ENCODE peak calls at places on chromosomes 16 and 17, in four cellular contexts. J, E, G and S are unnamed samples.
A peak's percentile ranks its signal among the peaks of the same experiment; 100 is the strongest.

GRCh38 chr17:47789611-47790520 is 31.7 kb downstream of the OSBPL7 start:
- DNase-seq in J (no peak), E (peak; percentile 34), G (peak; percentile 44), S (peak; percentile 55)

GRCh38 chr17:76504117-76504516 is 2.9 kb upstream of the RHBDF2 start:
- DNase-seq in E (no peak), G (no peak), J (no peak), S (no peak)

GRCh38 chr16:47861999-47862398 is 293.8 kb downstream of the ABCC12 start:
- DNase-seq in J (no peak), E (no peak), G (no peak), S (no peak)

GRCh38 chr17:29590979-29591736 is 1.7 kb upstream of the GIT1 start:
- DNase-seq in G (peak; percentile 63), J (no peak), E (peak; percentile 72), S (peak; percentile 65)

GRCh38 chr17:17823433-17824118 is 13.2 kb downstream of the SREBF1 start:
- DNase-seq in E (peak; percentile 64), G (peak; percentile 74), J (peak; percentile 83), S (peak; percentile 67)

GRCh38 chr17:45394913-45395568 is 37.6 kb downstream of the ARHGAP27 start:
- DNase-seq in J (peak; percentile 57), E (peak; percentile 85), G (peak; percentile 91), S (peak; percentile 90)

GRCh38 chr17:1532836-1533602 is 16.6 kb upstream of the INPP5K start:
- DNase-seq in E (no peak), J (no peak), G (peak; percentile 20), S (no peak)

GRCh38 chr17:40071720-40072480 is 9.1 kb downstream of the THRA start:
- DNase-seq in J (peak; percentile 84), E (peak; percentile 44), G (peak; percentile 62), S (no peak)

GRCh38 chr17:82242977-82243647 is 14.3 kb downstream of the SLC16A3 start:
- DNase-seq in J (peak; percentile 90), G (peak; percentile 91), E (peak; percentile 84), S (peak; percentile 89)

GRCh38 chr17:83181991-83182619 is 102.7 kb downstream of the METRNL start:
- DNase-seq in J (no peak), G (no peak), E (no peak), S (no peak)

GRCh38 chr16:85029413-85029794 is 1.8 kb downstream of the KIAA0513 start:
- DNase-seq in J (no peak), G (peak; percentile 26), E (peak; percentile 37), S (peak; percentile 69)

GRCh38 chr17:45230787-45231480 is 9.2 kb downstream of the FMNL1 start:
- DNase-seq in E (peak; percentile 64), J (no peak), G (peak; percentile 64), S (peak; percentile 56)

GRCh38 chr17:82452162-82452561 is 1.6 kb upstream of the CYBC1 start:
- DNase-seq in J (no peak), G (no peak), E (no peak), S (no peak)

GRCh38 chr16:13351651-13352217 is 450.3 kb downstream of the SHISA9 start:
- DNase-seq in E (no peak), G (no peak), J (no peak), S (no peak)

GRCh38 chr17:34371405-34371804 is 8.4 kb upstream of the CCL1 start:
- DNase-seq in J (no peak), E (no peak), G (no peak), S (no peak)

GRCh38 chr17:9324864-9325263 is 250.8 kb downstream of the STX8 start:
- DNase-seq in G (peak; percentile 25), E (peak; percentile 6), J (no peak), S (peak; percentile 33)

GRCh38 chr17:7280519-7281073 is 922 bp upstream of the SLC2A4 start:
- DNase-seq in J (peak; percentile 81), E (peak; percentile 82), G (peak; percentile 78), S (peak; percentile 75)

GRCh38 chr17:41563607-41564006 is 8.3 kb downstream of the KRT9 start:
- DNase-seq in G (no peak), E (no peak), J (no peak), S (no peak)

GRCh38 chr16:88302666-88303065 is 80.1 kb upstream of the ZNF469 start:
- DNase-seq in J (no peak), G (no peak), E (no peak), S (no peak)

GRCh38 chr17:38451840-38452529 is 23.7 kb downstream of the ARHGAP23 start:
- DNase-seq in J (no peak), G (peak; percentile 82), E (peak; percentile 83), S (peak; percentile 94)

GRCh38 chr16:7324306-7324705 is 8.3 kb upstream of the RBFOX1 start:
- DNase-seq in G (no peak), J (no peak), E (no peak), S (no peak)

GRCh38 chr16:54933281-54934150 is 2.9 kb downstream of the IRX5 start:
- DNase-seq in E (no peak), J (no peak), G (no peak), S (no peak)

GRCh38 chr17:18235743-18236256 is 10.4 kb downstream of the LLGL1 start:
- DNase-seq in E (peak; percentile 47), G (peak; percentile 44), J (no peak), S (peak; percentile 65)

GRCh38 chr16:12091569-12092346 is 115.2 kb downstream of the SNX29 start:
- DNase-seq in J (no peak), G (no peak), E (no peak), S (no peak)

GRCh38 chr17:29143894-29144293 is 36.3 kb downstream of the MYO18A start:
- DNase-seq in E (peak; percentile 32), J (no peak), G (no peak), S (no peak)

GRCh38 chr16:83913234-83913633 is 14.3 kb downstream of the MLYCD start:
- DNase-seq in G (peak; percentile 84), J (peak; percentile 39), E (no peak), S (no peak)

GRCh38 chr17:4899341-4900230 is at the start of gene C17orf107:
- DNase-seq in G (peak; percentile 72), E (peak; percentile 68), J (peak; percentile 78), S (peak; percentile 93)

GRCh38 chr17:10616502-10617119 is 40.5 kb downstream of the MYH3 start:
- DNase-seq in J (peak; percentile 77), G (peak; percentile 71), E (peak; percentile 81), S (peak; percentile 79)

GRCh38 chr17:17147821-17148220 is 58.3 kb downstream of the PLD6 start:
- DNase-seq in J (no peak), E (peak; percentile 36), G (peak; percentile 10), S (peak; percentile 88)

GRCh38 chr17:45310380-45311324 is 6.2 kb downstream of the MAP3K14 start:
- DNase-seq in E (peak; percentile 58), G (peak; percentile 76), J (no peak), S (no peak)

GRCh38 chr16:22300427-22301071 is 3.3 kb downstream of the POLR3E start:
- DNase-seq in G (peak; percentile 67), J (peak; percentile 42), E (peak; percentile 60), S (peak; percentile 68)

GRCh38 chr17:40062347-40063033 is at the start of gene THRA:
- DNase-seq in J (peak; percentile 56), G (no peak), E (no peak), S (no peak)

GRCh38 chr16:14196011-14196410 is 124.9 kb downstream of the MRTFB start:
- DNase-seq in E (peak; percentile 37), J (no peak), G (peak; percentile 18), S (no peak)

GRCh38 chr16:87806608-87807546 is 41.1 kb upstream of the KLHDC4 start:
- DNase-seq in J (peak; percentile 62), E (peak; percentile 95), G (peak; percentile 90), S (peak; percentile 58)

DNA sequence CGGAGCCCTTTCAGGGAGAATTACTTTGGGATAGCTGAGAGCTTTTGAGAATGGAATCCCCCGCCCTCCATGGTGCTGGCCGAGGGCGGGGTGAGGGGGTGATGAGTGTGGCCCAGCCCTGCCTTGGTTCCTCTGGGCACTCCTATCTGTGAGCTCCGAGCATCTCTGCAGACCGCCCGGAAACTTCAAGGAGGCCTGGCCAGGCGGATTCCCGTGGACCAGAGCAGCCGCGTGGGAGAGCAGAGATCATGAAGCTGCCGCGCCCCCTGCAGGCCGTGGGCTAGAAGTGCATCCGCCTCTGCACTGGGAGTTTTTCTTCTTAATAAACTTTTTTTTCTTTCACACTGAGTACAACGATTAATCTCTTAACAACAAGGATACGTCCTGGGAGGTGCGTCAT is 392.9 kb upstream of the EEF2KMT start:
- DNase-seq in E (no peak), G (no peak), J (no peak), S (peak; percentile 3)
- TF ChIP-seq CTCF in E (peak; percentile 10), G (peak; percentile 13), J (no peak), S (peak; percentile 32)

DNA sequence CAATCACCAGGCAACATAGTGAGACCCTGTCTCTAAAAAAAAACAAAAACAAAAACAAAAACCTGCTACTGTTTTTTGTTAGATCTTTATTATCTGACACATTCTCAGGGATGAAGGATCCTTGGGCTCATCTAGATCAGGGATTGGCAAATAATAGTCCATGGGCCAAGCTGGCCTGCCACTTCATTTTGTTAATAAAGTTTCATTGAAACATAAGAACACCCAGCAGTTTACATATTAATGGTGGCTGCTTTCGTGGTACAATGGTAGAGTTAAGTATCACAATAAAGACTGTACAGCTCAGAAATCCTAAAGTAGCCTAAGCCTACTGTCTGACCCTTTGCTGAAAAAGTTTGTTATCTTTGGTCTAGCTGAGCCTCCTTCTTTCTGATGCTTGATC is 32.9 kb upstream of the CLEC18A start:
- DNase-seq in E (no peak), G (no peak), J (no peak), S (peak; percentile 46)
- H3K4me3 ChIP-seq in E (peak overlapping the region; percentile 52), G (peak overlapping the region; percentile 42), J (no peak overlapping the region), S (peak overlapping the region; percentile 43)

GRCh38 chr17:235831-236640 is 54.6 kb upstream of the DOC2B start:
- DNase-seq in J (no peak), G (no peak), E (no peak), S (no peak)

GRCh38 chr17:231966-232807 is 50.7 kb upstream of the DOC2B start:
- DNase-seq in J (no peak), G (no peak), E (no peak), S (no peak)

GRCh38 chr17:231191-231965 is 49.9 kb upstream of the DOC2B start:
- DNase-seq in E (no peak), G (no peak), J (no peak), S (no peak)

GRCh38 chr17:234163-235047 is 53.0 kb upstream of the DOC2B start:
- DNase-seq in G (no peak), E (no peak), J (no peak), S (no peak)

DNA sequence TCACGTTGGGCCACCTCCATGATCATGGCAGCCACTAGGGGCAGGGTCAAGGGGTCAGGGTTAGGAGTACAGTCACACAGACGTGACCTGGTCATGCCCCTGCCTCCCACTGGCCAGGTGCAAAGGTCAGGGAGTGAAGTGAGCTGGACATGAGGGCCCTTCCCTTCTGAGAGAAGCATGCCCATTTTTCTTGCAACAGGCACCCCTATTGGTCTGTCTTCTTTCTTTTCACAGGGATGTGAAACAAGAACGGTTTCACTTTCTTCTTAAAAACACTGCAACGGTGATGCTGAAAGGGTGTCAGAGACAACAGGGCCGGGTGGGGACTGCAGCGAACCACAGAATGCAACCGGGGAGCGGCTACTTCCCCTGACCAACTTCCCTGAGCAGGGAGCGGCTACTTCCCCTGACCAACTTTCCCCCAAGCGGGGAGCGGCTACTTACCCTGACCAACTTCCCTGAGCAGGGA is 52.1 kb upstream of the DOC2B start:
- DNase-seq in J (no peak), E (no peak), G (no peak), S (no peak)
- TF ChIP-seq CTCF in J (no peak), E (no peak), G (no peak), S (no peak)

DNA sequence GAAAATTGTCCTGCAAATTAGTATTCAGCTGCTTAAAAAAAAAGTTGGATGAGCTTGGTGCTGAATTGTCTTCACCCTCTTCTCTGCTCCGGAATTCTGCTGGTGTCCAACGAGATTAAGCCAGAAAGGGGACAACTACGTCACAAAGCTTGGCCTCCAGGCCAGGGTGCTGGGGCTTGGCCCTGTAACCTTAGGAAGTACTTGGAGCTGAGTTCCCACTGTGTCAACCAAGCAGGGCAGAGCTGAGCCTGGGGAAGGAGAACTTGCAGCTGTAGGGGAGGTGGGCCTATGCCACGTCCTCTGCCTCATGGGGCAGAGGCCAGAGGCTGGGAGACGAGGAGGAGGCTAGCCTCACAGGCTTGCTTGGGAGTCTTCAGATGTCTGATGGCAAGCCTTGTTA is 71.2 kb downstream of the CLEC16A start:
- DNase-seq in J (no peak), E (no peak), G (no peak), S (no peak)
- H3K4me3 ChIP-seq in J (no peak overlapping the region), E (no peak overlapping the region), G (no peak overlapping the region), S (no peak overlapping the region)